ENCODE peak calls at places on chromosomes 12 and 14, in four cellular contexts. One of them, this sample, is unnamed.

GRCh38 chr14:64673748-64674147 is 30.5 kb upstream of the PLEKHG3 start:
- DNase-seq in IMR-90: no peak
- DNase-seq in SK-N-SH: no peak
- DNase-seq in HepG2: no peak
- DNase-seq in this sample: no peak

GRCh38 chr14:53493310-53493709 is 340.2 kb upstream of the DDHD1 start:
- DNase-seq in HepG2: no peak
- DNase-seq in SK-N-SH: no peak
- DNase-seq in IMR-90: no peak
- DNase-seq in this sample: no peak

GRCh38 chr12:15555466-15555865 is 233.2 kb downstream of the PTPRO start:
- DNase-seq in IMR-90: no peak
- DNase-seq in HepG2: no peak
- DNase-seq in SK-N-SH: no peak
- DNase-seq in this sample: no peak

GRCh38 chr12:97229036-97229435 is 233.6 kb upstream of the RMST start:
- DNase-seq in IMR-90: no peak
- DNase-seq in SK-N-SH: no peak
- DNase-seq in HepG2: no peak
- DNase-seq in this sample: no peak

GRCh38 chr12:111024205-111024794 is 103.9 kb upstream of the MYL2 start:
- DNase-seq in SK-N-SH: peak
- DNase-seq in IMR-90: peak
- DNase-seq in HepG2: peak
- DNase-seq in this sample: peak

GRCh38 chr12:3116106-3116898 is 39.1 kb downstream of the TSPAN9 start:
- DNase-seq in HepG2: no peak
- DNase-seq in IMR-90: peak
- DNase-seq in SK-N-SH: no peak
- DNase-seq in this sample: no peak

GRCh38 chr14:34173916-34174315 is 223.0 kb upstream of the EGLN3 start:
- DNase-seq in IMR-90: no peak
- DNase-seq in HepG2: no peak
- DNase-seq in SK-N-SH: no peak
- DNase-seq in this sample: no peak

GRCh38 chr12:111769599-111769998 is 2.9 kb downstream of the ALDH2 start:
- DNase-seq in HepG2: no peak
- DNase-seq in IMR-90: no peak
- DNase-seq in SK-N-SH: no peak
- DNase-seq in this sample: no peak

GRCh38 chr14:42113358-42114070 is 506.8 kb downstream of the LRFN5 start:
- DNase-seq in HepG2: no peak
- DNase-seq in SK-N-SH: no peak
- DNase-seq in IMR-90: no peak
- DNase-seq in this sample: no peak

GRCh38 chr14:60561845-60562746 is 53.1 kb downstream of the SIX6 start:
- DNase-seq in IMR-90: peak
- DNase-seq in HepG2: peak
- DNase-seq in SK-N-SH: peak
- DNase-seq in this sample: peak

GRCh38 chr12:121590476-121591143 is 9.8 kb upstream of the KDM2B start:
- DNase-seq in IMR-90: peak
- DNase-seq in SK-N-SH: no peak
- DNase-seq in HepG2: peak
- DNase-seq in this sample: no peak

GRCh38 chr12:98653866-98654493 is 8.9 kb downstream of the APAF1 start:
- DNase-seq in HepG2: peak
- DNase-seq in SK-N-SH: peak
- DNase-seq in IMR-90: peak
- DNase-seq in this sample: peak

GRCh38 chr12:22275847-22276246 is 58.7 kb downstream of the ST8SIA1 start:
- DNase-seq in HepG2: no peak
- DNase-seq in IMR-90: peak
- DNase-seq in SK-N-SH: no peak
- DNase-seq in this sample: peak

GRCh38 chr12:97568336-97569180 is 106.0 kb downstream of the RMST start:
- DNase-seq in HepG2: peak
- DNase-seq in IMR-90: no peak
- DNase-seq in SK-N-SH: no peak
- DNase-seq in this sample: peak

DNA sequence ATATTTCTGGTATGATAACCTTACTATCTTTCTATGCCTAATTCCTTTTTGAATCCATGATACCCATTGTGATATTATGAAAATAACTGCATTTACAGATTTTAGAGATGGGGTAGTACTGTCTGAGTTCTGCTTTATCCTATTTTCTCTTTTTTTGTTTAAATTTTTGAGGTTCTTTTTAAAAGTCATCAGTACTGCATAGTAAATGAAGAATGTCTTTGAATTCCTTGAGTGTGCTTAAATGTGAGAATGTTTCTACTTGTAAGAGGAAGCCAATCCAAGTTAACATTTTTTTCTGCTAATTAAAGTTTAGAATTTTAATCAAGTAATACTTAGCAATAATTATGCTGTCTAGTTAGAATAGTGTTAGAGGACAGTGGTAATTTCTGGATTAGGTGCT is 474.6 kb downstream of the PCNX1 start:
- DNase-seq in IMR-90: no peak
- DNase-seq in HepG2: no peak
- DNase-seq in SK-N-SH: no peak
- DNase-seq in this sample: no peak
- TF ChIP-seq SMC3 in IMR-90: no peak
- TF ChIP-seq SMC3 in HepG2: no peak
- TF ChIP-seq SMC3 in SK-N-SH: no peak
- TF ChIP-seq SMC3 in this sample: no peak

DNA sequence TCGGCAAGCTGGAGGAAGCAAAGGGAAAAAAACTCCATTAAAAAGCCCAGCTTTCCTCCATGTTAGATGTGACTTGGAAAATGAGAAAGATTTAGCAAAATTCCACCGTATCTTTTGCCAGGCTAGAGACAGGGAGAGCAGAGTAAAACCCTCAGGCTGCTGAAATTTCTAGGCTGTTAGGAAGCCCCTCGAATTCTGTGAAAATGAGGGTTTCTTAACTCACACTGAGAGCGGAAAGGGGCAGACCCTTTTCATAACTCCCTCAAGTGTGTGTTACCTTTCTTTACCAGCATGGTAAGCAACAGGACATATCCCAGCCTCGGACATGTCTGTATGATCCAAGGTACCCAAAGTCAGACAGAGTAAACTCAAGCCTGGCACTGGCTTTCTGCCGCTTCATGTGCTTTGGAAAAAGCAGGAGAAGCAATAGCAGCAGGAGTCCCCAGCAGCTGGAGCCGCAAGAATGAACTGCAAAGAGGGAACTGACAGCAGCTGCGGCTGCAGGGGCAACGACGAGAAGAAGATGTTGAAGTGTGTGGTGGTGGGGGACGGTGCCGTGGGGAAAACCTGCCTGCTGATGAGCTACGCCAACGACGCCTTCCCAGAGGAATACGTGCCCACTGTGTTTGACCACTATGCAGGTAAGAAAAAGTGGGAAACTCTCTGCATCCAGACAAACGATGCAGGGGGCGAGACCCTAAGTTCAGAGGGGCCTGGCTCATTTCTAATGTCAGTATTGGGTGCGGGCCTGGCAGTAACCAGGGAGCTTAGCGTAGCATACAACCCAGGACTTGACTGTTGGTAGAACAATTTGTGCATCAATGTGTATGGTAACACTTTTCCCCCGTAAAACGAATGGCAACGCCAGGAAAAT is at the start of gene RHOJ:
- DNase-seq in IMR-90: peak
- DNase-seq in HepG2: no peak
- DNase-seq in SK-N-SH: no peak
- DNase-seq in this sample: no peak
- H3K27ac ChIP-seq in IMR-90: peak
- H3K27ac ChIP-seq in HepG2: peak
- H3K27ac ChIP-seq in SK-N-SH: peak
- H3K27ac ChIP-seq in this sample: no peak

DNA sequence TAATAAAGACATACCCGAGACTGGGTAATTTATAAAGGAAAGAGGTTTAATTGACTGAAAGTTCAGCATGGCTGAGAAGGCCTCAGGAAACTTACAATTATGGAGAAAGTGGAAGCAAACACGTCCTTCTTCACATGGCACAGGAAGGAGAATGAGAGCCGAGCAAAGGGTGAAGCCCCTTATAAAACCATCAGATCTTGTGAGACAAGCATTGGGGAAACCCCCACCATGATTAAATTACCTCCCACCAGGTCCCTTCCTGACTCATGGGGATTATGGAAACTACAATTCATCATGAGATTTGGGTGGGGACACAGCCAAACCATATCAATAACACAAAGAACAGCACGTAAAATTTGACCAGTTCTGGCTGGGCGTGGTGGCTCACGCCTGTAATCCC is 85.6 kb upstream of the ATF7IP start:
- DNase-seq in HepG2: no peak
- DNase-seq in SK-N-SH: no peak
- DNase-seq in IMR-90: no peak
- DNase-seq in this sample: no peak
- TF ChIP-seq SMC3 in HepG2: no peak
- TF ChIP-seq SMC3 in SK-N-SH: no peak
- TF ChIP-seq SMC3 in IMR-90: no peak
- TF ChIP-seq SMC3 in this sample: no peak

GRCh38 chr12:108852674-108853073 is 4.7 kb downstream of the SSH1 start:
- DNase-seq in HepG2: no peak
- DNase-seq in SK-N-SH: no peak
- DNase-seq in IMR-90: peak
- DNase-seq in this sample: peak
- H3K27ac ChIP-seq in HepG2: no peak
- H3K27ac ChIP-seq in SK-N-SH: peak
- H3K27ac ChIP-seq in IMR-90: peak
- H3K27ac ChIP-seq in this sample: peak

GRCh38 chr12:107847430-107847829 is 72.9 kb downstream of the ASCL4 start:
- DNase-seq in HepG2: no peak
- DNase-seq in IMR-90: no peak
- DNase-seq in SK-N-SH: no peak
- DNase-seq in this sample: no peak
- TF ChIP-seq SMC3 in HepG2: no peak
- TF ChIP-seq SMC3 in IMR-90: no peak
- TF ChIP-seq SMC3 in SK-N-SH: no peak
- TF ChIP-seq SMC3 in this sample: no peak

DNA sequence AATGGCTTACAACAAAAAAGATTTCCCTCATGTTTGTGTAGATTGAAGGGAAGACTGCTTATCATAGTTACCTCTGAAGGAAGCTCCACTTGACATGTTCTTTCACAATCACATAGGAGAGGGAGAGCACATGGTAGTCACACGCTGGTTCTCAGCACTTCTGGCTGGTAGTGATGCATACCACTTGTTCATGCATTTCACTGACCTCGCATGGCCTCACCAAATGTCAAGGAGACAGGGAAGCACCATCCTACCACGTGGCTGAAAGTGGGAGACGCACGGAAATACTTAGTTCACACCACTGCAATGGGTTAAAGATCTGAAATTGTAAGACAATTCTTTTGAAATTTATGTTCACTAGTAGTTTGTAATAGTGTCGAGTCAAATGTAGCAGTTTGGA is 74.0 kb downstream of the PDE3A start:
- DNase-seq in HepG2: no peak
- DNase-seq in IMR-90: no peak
- DNase-seq in SK-N-SH: no peak
- DNase-seq in this sample: no peak
- H3K27ac ChIP-seq in HepG2: no peak
- H3K27ac ChIP-seq in IMR-90: no peak
- H3K27ac ChIP-seq in SK-N-SH: no peak
- H3K27ac ChIP-seq in this sample: no peak

DNA sequence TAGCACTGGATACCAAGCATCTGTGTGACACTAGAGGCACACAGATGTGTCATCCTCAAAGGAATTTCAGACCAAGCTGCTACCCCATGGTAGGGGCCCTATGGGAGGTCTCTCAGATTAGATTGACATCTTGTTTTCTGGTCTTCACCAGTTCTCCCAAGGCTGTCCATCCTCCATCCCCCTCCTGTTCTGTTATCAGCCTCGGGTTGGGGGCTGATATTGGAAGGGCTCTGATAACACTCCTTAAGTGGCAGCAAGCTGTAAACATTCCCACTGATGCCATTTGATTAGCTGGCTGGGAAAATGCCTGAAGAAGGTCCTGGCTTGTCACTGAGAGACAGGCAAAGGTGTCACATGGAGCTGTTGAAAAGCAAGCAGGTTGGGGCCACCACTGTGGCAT is 185.9 kb upstream of the RBM19 start:
- DNase-seq in IMR-90: no peak
- DNase-seq in HepG2: no peak
- DNase-seq in SK-N-SH: no peak
- DNase-seq in this sample: no peak
- TF ChIP-seq SMC3 in IMR-90: no peak
- TF ChIP-seq SMC3 in HepG2: no peak
- TF ChIP-seq SMC3 in SK-N-SH: no peak
- TF ChIP-seq SMC3 in this sample: no peak

DNA sequence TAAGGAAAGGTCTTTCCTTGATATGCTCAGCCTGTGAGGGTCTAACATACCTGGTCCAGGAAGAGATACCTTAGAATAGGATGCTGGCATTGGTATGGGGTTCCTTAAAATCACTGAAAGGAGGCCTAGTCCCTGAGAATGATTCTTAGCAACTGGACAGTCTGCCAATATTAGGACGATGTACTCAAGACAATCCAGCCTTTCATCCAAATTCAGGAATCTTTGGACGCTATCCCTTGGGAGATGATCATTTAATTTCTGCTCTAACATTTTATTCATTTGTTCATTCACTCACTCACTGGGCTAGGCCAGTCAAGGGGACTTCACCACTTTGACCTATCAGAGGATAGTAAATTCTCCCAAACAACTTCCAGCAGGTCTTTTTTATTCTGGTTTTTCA is 117.8 kb upstream of the PRICKLE1 start:
- DNase-seq in HepG2: no peak
- DNase-seq in SK-N-SH: no peak
- DNase-seq in IMR-90: no peak
- DNase-seq in this sample: no peak
- H3K27ac ChIP-seq in HepG2: no peak
- H3K27ac ChIP-seq in SK-N-SH: no peak
- H3K27ac ChIP-seq in IMR-90: no peak
- H3K27ac ChIP-seq in this sample: no peak

GRCh38 chr12:96164951-96165858 is 29.0 kb upstream of the ELK3 start:
- DNase-seq in IMR-90: no peak
- DNase-seq in HepG2: no peak
- DNase-seq in SK-N-SH: peak
- DNase-seq in this sample: no peak
- TF ChIP-seq SMC3 in IMR-90: no peak
- TF ChIP-seq SMC3 in HepG2: no peak
- TF ChIP-seq SMC3 in SK-N-SH: no peak
- TF ChIP-seq SMC3 in this sample: no peak